ENCODE peak calls at places on chromosomes 13 and 19, in five cellular contexts. T is cardiac fibroblast; A is immature natural killer cell; Q is NCI-H774; N is activated T-helper 2 cell treated with anti-CD3 and anti-CD28 coated beads, Interferon-gamma antibody, Interleukin-2, Interleukin-4, amounts not matched to agents 10 μg/mL and 5 μg/mL and 100 μg/mL, durations not matched to agents 14 hours and 24 hours and 36 hours. B is an unnamed sample.

GRCh38 chr13:81929988-81930387 is 1589.1 kb upstream of the SPRY2 start:
- DNase-seq in T (peak; percentile 1), A (no peak), Q (no peak), N (no peak), B (peak; percentile 48)

GRCh38 chr13:28045861-28046260 is 54.5 kb downstream of the FLT3 start:
- DNase-seq in T (no peak), A (no peak), Q (no peak), N (no peak), B (no peak)

GRCh38 chr19:45200614-45201013 is 22.0 kb downstream of the BLOC1S3 start:
- DNase-seq in T (peak; percentile 75), A (no peak), Q (no peak), N (no peak), B (peak; percentile 76)

GRCh38 chr19:4183967-4184717 is 1.7 kb downstream of the ANKRD24 start:
- DNase-seq in T (no peak), A (no peak), Q (no peak), N (no peak), B (no peak)

GRCh38 chr13:105083986-105084385 is 1451.5 kb downstream of the EFNB2 start:
- DNase-seq in T (no peak), A (no peak), Q (no peak), N (no peak), B (no peak)

GRCh38 chr13:25847145-25847544 is 204.7 kb downstream of the SHISA2 start:
- DNase-seq in T (no peak), A (peak; percentile 41), Q (no peak), N (no peak), B (no peak)

GRCh38 chr19:12202250-12202649 is 39.4 kb downstream of the ZNF136 start:
- DNase-seq in T (no peak), A (peak; percentile 41), Q (no peak), N (peak; percentile 13), B (no peak)

GRCh38 chr13:52085416-52085815 is 43.5 kb downstream of the NEK5 start:
- DNase-seq in T (peak; percentile 51), A (no peak), Q (no peak), N (no peak), B (peak; percentile 80)

GRCh38 chr19:39098365-39099269 is 14.4 kb downstream of the ACP7 start:
- DNase-seq in T (no peak), A (no peak), Q (no peak), N (no peak), B (no peak)

GRCh38 chr19:41621654-41622053 is 5.2 kb downstream of the CEACAM4 start:
- DNase-seq in T (no peak), A (no peak), Q (no peak), N (peak; percentile 3), B (no peak)

GRCh38 chr19:40718774-40719391 is 2.0 kb downstream of the ITPKC start:
- DNase-seq in T (peak; percentile 61), A (no peak), Q (no peak), N (no peak), B (peak; percentile 56)

GRCh38 chr13:45162821-45163220 is 38.0 kb downstream of the KCTD4 start:
- DNase-seq in T (peak; percentile 84), A (no peak), Q (no peak), N (no peak), B (peak; percentile 85)

GRCh38 chr19:1066748-1067340 is at the start of gene ARHGAP45:
- DNase-seq in T (no peak), A (peak; percentile 90), Q (no peak), N (peak; percentile 86), B (no peak)

B was measured in mesenchymal stem cell.